ENCODE peak calls at places on chromosomes 13 and 19, in eight cellular contexts. J is BJ; C is PC-9; P is body of pancreas; Y is CD8-positive, alpha-beta T cell; R is fibroblast of lung; Q is esophagus muscularis mucosa; M is IMR-90. B is an unnamed sample.

GRCh38 chr19:5138606-5139594 is 170.0 kb downstream of the KDM4B start:
- DNase-seq in P (peak; percentile 32), J (peak; percentile 46), Y (peak; percentile 90), M (peak; percentile 47), C (no peak), R (peak; percentile 92), Q (no peak), B (no peak)

GRCh38 chr19:44782729-44783128 is 5.0 kb downstream of the CBLC start:
- DNase-seq in P (no peak), M (no peak), R (no peak), Y (no peak), Q (no peak), C (no peak), J (no peak), B (no peak)

GRCh38 chr19:1355258-1355973 is 28.3 kb upstream of the NDUFS7 start:
- DNase-seq in P (no peak), Y (no peak), Q (no peak), R (peak; percentile 28), J (no peak), C (no peak), M (no peak), B (no peak)

GRCh38 chr13:53142301-53142700 is 113.7 kb downstream of the OLFM4 start:
- DNase-seq in Y (no peak), R (peak; percentile 23), C (no peak), Q (no peak), M (peak; percentile 30), J (no peak), P (no peak), B (no peak)

GRCh38 chr19:42246143-42246868 is 3.9 kb upstream of the GSK3A start:
- DNase-seq in J (no peak), Y (no peak), Q (peak; percentile 93), C (no peak), M (peak; percentile 83), R (peak; percentile 81), P (peak; percentile 74), B (no peak)

GRCh38 chr19:8468124-8468523 is 23.3 kb downstream of the HNRNPM start:
- DNase-seq in R (no peak), Y (no peak), M (no peak), P (no peak), J (no peak), C (no peak), Q (no peak), B (no peak)

GRCh38 chr19:38690832-38691231 is 43.4 kb downstream of the ACTN4 start:
- DNase-seq in Q (no peak), C (no peak), Y (no peak), P (no peak), M (no peak), R (peak; percentile 38), J (no peak), B (no peak)

GRCh38 chr19:52735734-52736133 is 890 bp upstream of the ZNF611 start:
- DNase-seq in R (peak; percentile 72), M (no peak), P (peak; percentile 51), J (no peak), C (no peak), Y (no peak), Q (no peak), B (peak; percentile 91)

GRCh38 chr13:79901336-79901735 is 420.4 kb downstream of the NDFIP2 start:
- DNase-seq in P (no peak), R (peak; percentile 27), Y (no peak), M (peak; percentile 13), J (no peak), Q (no peak), C (no peak), B (no peak)

GRCh38 chr19:50461066-50461875 is 15.0 kb upstream of the EMC10 start:
- DNase-seq in Q (no peak), J (peak; percentile 6), M (peak; percentile 64), P (peak; percentile 67), C (peak; percentile 46), Y (peak; percentile 69), R (peak; percentile 49), B (peak; percentile 43)

GRCh38 chr19:16247353-16248182 is 49.9 kb downstream of the AP1M1 start:
- DNase-seq in R (peak; percentile 47), P (peak; percentile 89), Q (peak; percentile 97), M (peak; percentile 70), J (no peak), Y (peak; percentile 94), C (peak; percentile 48), B (peak; percentile 72)

GRCh38 chr19:17683078-17683477 is 5.1 kb downstream of the UNC13A start:
- DNase-seq in J (no peak), R (no peak), P (no peak), Q (no peak), C (no peak), M (no peak), Y (no peak), B (no peak)

GRCh38 chr13:45335397-45336024 is 5.5 kb downstream of the TPT1 start:
- DNase-seq in R (no peak), M (no peak), P (no peak), Q (no peak), C (no peak), J (no peak), Y (no peak), B (no peak)
- H3K4me3 ChIP-seq in R (no peak overlapping the region), M (no peak overlapping the region), P (no peak overlapping the region), Q (no peak overlapping the region), C (no peak overlapping the region), J (no peak overlapping the region), Y (no peak overlapping the region), B (no peak overlapping the region)

GRCh38 chr19:43779147-43779819 is 1.5 kb downstream of the KCNN4 start:
- DNase-seq in Q (no peak), M (no peak), J (no peak), C (peak; percentile 80), R (no peak), Y (no peak), P (no peak), B (no peak)
- H3K4me3 ChIP-seq in Q (no peak overlapping the region), M (no peak overlapping the region), J (no peak overlapping the region), C (peak overlapping the region; percentile 62), R (no peak overlapping the region), Y (peak overlapping the region; percentile 49), P (no peak overlapping the region), B (no peak overlapping the region)

DNA sequence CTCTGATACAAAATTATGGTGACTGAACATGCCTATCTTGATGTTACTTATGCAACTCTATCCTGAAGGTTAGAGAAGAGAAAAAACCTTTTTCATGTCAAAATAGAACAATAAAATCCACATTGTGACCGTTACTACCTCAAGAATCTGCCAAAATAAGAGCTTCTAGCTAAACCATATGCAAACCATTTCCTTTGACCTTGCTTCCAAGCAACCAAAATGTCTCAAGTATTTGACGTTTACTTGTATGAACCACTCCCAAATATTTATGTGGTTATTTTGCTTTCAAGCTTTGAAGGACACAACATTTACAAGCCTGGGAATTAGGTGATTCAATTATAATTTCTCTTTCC is 13.9 kb downstream of the FOXO1 start:
- DNase-seq in M (no peak), J (peak; percentile 71), Y (no peak), Q (no peak), C (no peak), P (no peak), R (no peak), B (no peak)
- H3K4me3 ChIP-seq in M (no peak overlapping the region), J (no peak overlapping the region), Y (no peak overlapping the region), Q (no peak overlapping the region), C (no peak overlapping the region), P (no peak overlapping the region), R (no peak overlapping the region), B (no peak overlapping the region)

GRCh38 chr19:6733338-6734095 is 3.9 kb downstream of the GPR108 start:
- DNase-seq in P (no peak), Y (no peak), Q (no peak), C (no peak), R (no peak), M (no peak), J (no peak), B (no peak)
- H3K4me3 ChIP-seq in P (no peak overlapping the region), Y (no peak overlapping the region), Q (no peak overlapping the region), C (no peak overlapping the region), R (no peak overlapping the region), M (no peak overlapping the region), J (no peak overlapping the region), B (no peak overlapping the region)

DNA sequence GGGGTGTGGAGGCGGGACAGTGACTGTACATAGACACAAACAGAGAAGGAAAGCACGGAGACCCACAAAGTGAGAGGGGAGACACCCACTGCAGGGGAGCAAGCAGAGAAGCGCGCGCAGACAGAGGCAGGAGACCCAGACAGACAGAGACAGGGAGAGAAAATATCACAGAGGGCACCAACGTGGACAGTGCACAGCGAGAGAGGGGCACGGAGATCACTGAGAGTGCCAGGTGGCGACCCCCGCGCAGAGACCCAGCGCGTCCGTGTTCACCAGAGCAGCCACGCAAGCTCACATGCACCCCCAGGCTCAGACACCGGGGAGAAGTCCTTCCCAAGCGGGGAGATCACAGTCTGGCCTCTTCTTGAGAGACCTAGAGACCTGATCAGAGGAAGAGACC is 1.4 kb upstream of the CACNG7 start:
- DNase-seq in R (no peak), J (no peak), C (no peak), M (no peak), Q (no peak), Y (no peak), P (no peak), B (no peak)
- H3K4me3 ChIP-seq in R (no peak overlapping the region), J (no peak overlapping the region), C (no peak overlapping the region), M (no peak overlapping the region), Q (peak overlapping the region; percentile 21), Y (no peak overlapping the region), P (no peak overlapping the region), B (peak overlapping the region; percentile 61)

GRCh38 chr13:44806841-44807240 is 182.4 kb downstream of the NUFIP1 start:
- DNase-seq in J (no peak), M (no peak), P (peak; percentile 44), C (no peak), Y (no peak), Q (no peak), R (no peak), B (no peak)

GRCh38 chr13:44803390-44803789 is 185.9 kb downstream of the NUFIP1 start:
- DNase-seq in P (no peak), C (no peak), Q (no peak), Y (no peak), M (no peak), R (no peak), J (no peak), B (no peak)

GRCh38 chr13:44809152-44809551 is 180.1 kb downstream of the NUFIP1 start:
- DNase-seq in R (no peak), Q (no peak), P (no peak), M (no peak), J (no peak), Y (no peak), C (no peak), B (no peak)

GRCh38 chr13:44801990-44802389 is 187.3 kb downstream of the NUFIP1 start:
- DNase-seq in J (peak; percentile 18), M (peak; percentile 89), P (no peak), Y (no peak), C (peak; percentile 60), R (peak; percentile 82), Q (no peak), B (no peak)

GRCh38 chr13:44805623-44806022 is 183.6 kb downstream of the NUFIP1 start:
- DNase-seq in J (no peak), P (no peak), Y (no peak), C (no peak), R (no peak), M (no peak), Q (no peak), B (no peak)
- H3K4me3 ChIP-seq in J (no peak overlapping the region), P (no peak overlapping the region), Y (no peak overlapping the region), C (no peak overlapping the region), R (no peak overlapping the region), M (no peak overlapping the region), Q (no peak overlapping the region), B (no peak overlapping the region)

GRCh38 chr13:75986818-75987217 is 350.7 kb downstream of the LMO7 start:
- DNase-seq in R (no peak), M (no peak), C (no peak), P (no peak), J (no peak), Q (no peak), Y (no peak), B (no peak)
- H3K4me3 ChIP-seq in R (no peak overlapping the region), M (no peak overlapping the region), C (no peak overlapping the region), P (no peak overlapping the region), J (no peak overlapping the region), Q (no peak overlapping the region), Y (no peak overlapping the region), B (no peak overlapping the region)

B was measured in NT2/D1.